ENCODE peak calls at places on chromosome 3, in four cellular contexts. One of them, this sample, is unnamed. For H3K4me1, the result is how much of the 10 kb centered on the place peaks cover.

GRCh38 chr3:152556731-152557254 is 278.1 kb upstream of the P2RY1 start:
- DNase-seq in mesendoderm: peak
- DNase-seq in gastrocnemius medialis: peak
- DNase-seq in colonic mucosa: no peak
- DNase-seq in this sample: no peak

GRCh38 chr3:22988566-22988965 is 214.6 kb upstream of the UBE2E2 start:
- DNase-seq in colonic mucosa: no peak
- DNase-seq in mesendoderm: no peak
- DNase-seq in gastrocnemius medialis: no peak
- DNase-seq in this sample: no peak

GRCh38 chr3:194176274-194176991 is 40.5 kb downstream of the HES1 start:
- DNase-seq in gastrocnemius medialis: no peak
- DNase-seq in mesendoderm: no peak
- DNase-seq in colonic mucosa: no peak
- DNase-seq in this sample: no peak

GRCh38 chr3:39383913-39384664 is 919 bp downstream of the SLC25A38 start:
- DNase-seq in colonic mucosa: peak
- DNase-seq in mesendoderm: peak
- DNase-seq in gastrocnemius medialis: peak
- DNase-seq in this sample: peak

GRCh38 chr3:9750556-9751411 is 1.0 kb downstream of the OGG1 start:
- DNase-seq in colonic mucosa: peak
- DNase-seq in gastrocnemius medialis: no peak
- DNase-seq in mesendoderm: no peak
- DNase-seq in this sample: no peak

GRCh38 chr3:40047406-40047805 is 238.0 kb downstream of the MYRIP start:
- DNase-seq in gastrocnemius medialis: no peak
- DNase-seq in colonic mucosa: no peak
- DNase-seq in mesendoderm: no peak
- DNase-seq in this sample: no peak

GRCh38 chr3:54188176-54188791 is 65.9 kb downstream of the CACNA2D3 start:
- DNase-seq in gastrocnemius medialis: no peak
- DNase-seq in mesendoderm: peak
- DNase-seq in colonic mucosa: peak
- DNase-seq in this sample: peak

GRCh38 chr3:57060089-57060829 is at the start of gene SPATA12:
- DNase-seq in colonic mucosa: peak
- DNase-seq in gastrocnemius medialis: peak
- DNase-seq in mesendoderm: peak
- DNase-seq in this sample: peak

GRCh38 chr3:106826861-106827311 is 550.4 kb upstream of the CCDC54 start:
- DNase-seq in gastrocnemius medialis: no peak
- DNase-seq in colonic mucosa: no peak
- DNase-seq in mesendoderm: peak
- DNase-seq in this sample: peak

GRCh38 chr3:57109437-57110199 is 49.2 kb downstream of the SPATA12 start:
- DNase-seq in mesendoderm: no peak
- DNase-seq in gastrocnemius medialis: no peak
- DNase-seq in colonic mucosa: no peak
- DNase-seq in this sample: no peak

GRCh38 chr3:142026333-142026732 is 123.0 kb downstream of the TFDP2 start:
- DNase-seq in colonic mucosa: no peak
- DNase-seq in mesendoderm: no peak
- DNase-seq in gastrocnemius medialis: no peak
- DNase-seq in this sample: no peak
- H3K4me3 ChIP-seq in colonic mucosa: no peak
- H3K4me3 ChIP-seq in mesendoderm: no peak
- H3K4me3 ChIP-seq in gastrocnemius medialis: no peak
- H3K4me3 ChIP-seq in this sample: peak

GRCh38 chr3:20041197-20041780 is 1.0 kb downstream of the KAT2B start:
- DNase-seq in colonic mucosa: peak
- DNase-seq in mesendoderm: peak
- DNase-seq in gastrocnemius medialis: peak
- DNase-seq in this sample: peak
- H3K4me1 ChIP-seq in colonic mucosa: under half
- H3K4me1 ChIP-seq in mesendoderm: under half
- H3K4me1 ChIP-seq in gastrocnemius medialis: under half
- H3K4me1 ChIP-seq in this sample: under half

GRCh38 chr3:154132777-154133375 is 11.7 kb downstream of the ARHGEF26 start:
- DNase-seq in mesendoderm: no peak
- DNase-seq in gastrocnemius medialis: no peak
- DNase-seq in colonic mucosa: peak
- DNase-seq in this sample: no peak
- H3K4me3 ChIP-seq in mesendoderm: no peak
- H3K4me3 ChIP-seq in gastrocnemius medialis: no peak
- H3K4me3 ChIP-seq in colonic mucosa: no peak
- H3K4me3 ChIP-seq in this sample: no peak

DNA sequence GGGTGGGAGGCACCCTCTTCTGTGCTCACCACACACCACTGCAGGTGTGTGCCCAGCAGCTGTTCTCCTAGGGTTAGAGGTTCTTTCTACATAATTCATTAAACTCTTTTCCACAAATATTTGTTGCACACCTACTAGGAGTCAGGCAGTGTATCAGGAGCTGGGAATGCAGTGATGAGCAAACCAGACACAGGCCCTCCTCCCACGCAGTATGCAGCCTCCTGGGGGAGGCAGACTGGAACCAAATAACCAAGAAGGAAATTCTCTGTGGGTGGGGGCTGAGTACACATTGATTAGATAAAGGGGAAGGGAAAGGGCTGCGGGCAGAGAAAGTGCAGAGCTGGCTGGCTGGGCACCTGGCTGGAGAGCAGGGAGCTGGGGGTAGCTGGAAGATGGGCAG is 18.5 kb upstream of the C3orf22 start:
- DNase-seq in mesendoderm: no peak
- DNase-seq in gastrocnemius medialis: no peak
- DNase-seq in colonic mucosa: no peak
- DNase-seq in this sample: no peak
- H3K4me1 ChIP-seq in mesendoderm: under half
- H3K4me1 ChIP-seq in gastrocnemius medialis: under half
- H3K4me1 ChIP-seq in colonic mucosa: under half
- H3K4me1 ChIP-seq in this sample: under half

GRCh38 chr3:120148187-120148954 is 54.1 kb upstream of the GSK3B start:
- DNase-seq in mesendoderm: no peak
- DNase-seq in gastrocnemius medialis: no peak
- DNase-seq in colonic mucosa: no peak
- DNase-seq in this sample: peak
- H3K4me3 ChIP-seq in mesendoderm: no peak
- H3K4me3 ChIP-seq in gastrocnemius medialis: no peak
- H3K4me3 ChIP-seq in colonic mucosa: no peak
- H3K4me3 ChIP-seq in this sample: no peak

GRCh38 chr3:172065967-172066762 is 26.8 kb downstream of the FNDC3B start:
- DNase-seq in colonic mucosa: peak
- DNase-seq in mesendoderm: no peak
- DNase-seq in gastrocnemius medialis: no peak
- DNase-seq in this sample: no peak
- H3K4me1 ChIP-seq in colonic mucosa: under half
- H3K4me1 ChIP-seq in mesendoderm: under half
- H3K4me1 ChIP-seq in gastrocnemius medialis: half or more
- H3K4me1 ChIP-seq in this sample: under half

DNA sequence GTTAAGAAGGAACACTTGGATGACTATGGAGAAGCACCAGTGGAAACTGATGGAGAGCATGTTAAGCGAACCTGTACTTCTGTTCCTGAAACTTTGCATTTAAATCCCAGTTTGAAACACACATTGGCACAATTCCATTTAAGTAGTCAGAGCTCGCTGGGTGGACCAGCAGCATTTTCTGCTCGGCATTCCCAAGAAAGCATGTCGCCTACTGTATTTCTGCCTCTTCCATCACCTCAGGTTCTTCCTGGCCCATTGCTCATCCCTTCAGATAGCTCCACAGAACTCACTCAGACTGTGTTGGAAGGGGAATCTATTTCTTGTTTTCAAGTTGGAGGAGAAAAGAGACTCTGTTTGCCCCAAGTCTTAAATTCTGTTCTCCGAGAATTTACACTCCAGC is 3.0 kb downstream of the SKIL start:
- DNase-seq in colonic mucosa: no peak
- DNase-seq in mesendoderm: peak
- DNase-seq in gastrocnemius medialis: no peak
- DNase-seq in this sample: no peak
- H3K4me3 ChIP-seq in colonic mucosa: no peak
- H3K4me3 ChIP-seq in mesendoderm: peak
- H3K4me3 ChIP-seq in gastrocnemius medialis: no peak
- H3K4me3 ChIP-seq in this sample: no peak

This sample was measured in DND-41.